ENCODE peak calls at places on chromosomes 5 and 9, in five cellular contexts. A is upper lobe of left lung, X is GM12878, E is Panc1, U is HCT116. L is an unnamed sample. For H3K9me3, the result is how much of the 10 kb centered on the place peaks cover.

GRCh38 chr5:149878371-149878770 is 66.2 kb downstream of the PDE6A start:
- ATAC-seq in X (no peak), U (no peak), E (peak), A (peak), L (no peak)

GRCh38 chr9:90423661-90424193 is 218.9 kb downstream of the DIRAS2 start:
- ATAC-seq in E (peak), U (peak), A (no peak), X (no peak), L (no peak)

GRCh38 chr5:30874234-30875034 is 319.1 kb upstream of the CDH6 start:
- ATAC-seq in A (no peak), E (no peak), U (no peak), X (no peak), L (no peak)

GRCh38 chr5:164614707-164615106 is 1109.3 kb downstream of the MAT2B start:
- ATAC-seq in A (no peak), E (no peak), X (no peak), U (no peak), L (no peak)

GRCh38 chr5:96871686-96872085 is 4.6 kb upstream of the ERAP2 start:
- ATAC-seq in X (no peak), U (no peak), E (no peak), A (no peak), L (no peak)

GRCh38 chr9:34958411-34958982 is 412 bp downstream of the PHF24 start:
- ATAC-seq in E (peak), X (no peak), U (no peak), A (no peak), L (peak)

GRCh38 chr9:105647595-105648349 is 14.5 kb upstream of the TAL2 start:
- ATAC-seq in U (no peak), E (no peak), X (no peak), A (no peak), L (no peak)

GRCh38 chr5:173283318-173284288 is 44.6 kb downstream of the STC2 start:
- ATAC-seq in E (peak), A (peak), X (peak), U (peak), L (peak)

GRCh38 chr9:32671333-32671732 is 35.9 kb upstream of the TAF1L start:
- ATAC-seq in E (no peak), A (no peak), U (no peak), X (no peak), L (no peak)

GRCh38 chr5:18967637-18968036 is 1020.4 kb downstream of the CDH18 start:
- ATAC-seq in E (no peak), U (no peak), X (no peak), A (no peak), L (no peak)

GRCh38 chr5:28975508-28975907 is 1937.1 kb upstream of the CDH9 start:
- ATAC-seq in U (no peak), A (no peak), E (no peak), X (no peak), L (no peak)

GRCh38 chr5:122129332-122129731 is at the start of gene ZNF474:
- ATAC-seq in A (no peak), U (no peak), X (no peak), E (peak), L (peak)

GRCh38 chr5:95216136-95216955 is 68.5 kb downstream of the MCTP1 start:
- ATAC-seq in A (no peak), U (no peak), E (no peak), X (no peak), L (no peak)

GRCh38 chr9:93057024-93057702 is 1.3 kb upstream of the SUSD3 start:
- ATAC-seq in U (no peak), E (no peak), X (no peak), A (no peak), L (no peak)

GRCh38 chr9:119005162-119005561 is 364.1 kb downstream of the BRINP1 start:
- ATAC-seq in A (no peak), X (no peak), U (no peak), E (no peak), L (no peak)

GRCh38 chr9:128048663-128049062 is 18.5 kb downstream of the NAIF1 start:
- ATAC-seq in A (no peak), X (peak), E (no peak), U (peak), L (no peak)

GRCh38 chr9:130905125-130905901 is 8.7 kb upstream of the QRFP start:
- ATAC-seq in A (no peak), U (no peak), X (peak), E (no peak), L (no peak)

GRCh38 chr9:130908129-130908877 is 11.7 kb upstream of the QRFP start:
- ATAC-seq in X (no peak), E (no peak), U (no peak), A (no peak), L (no peak)

GRCh38 chr9:130904070-130905044 is 7.7 kb upstream of the QRFP start:
- ATAC-seq in A (no peak), X (no peak), U (no peak), E (no peak), L (no peak)

GRCh38 chr9:130906727-130907416 is 10.3 kb upstream of the QRFP start:
- ATAC-seq in X (no peak), U (no peak), A (no peak), E (no peak), L (no peak)

GRCh38 chr9:130905902-130906726 is 9.5 kb upstream of the QRFP start:
- ATAC-seq in E (no peak), A (no peak), X (no peak), U (no peak), L (no peak)
- TF ChIP-seq CTCF in E (no peak), A (no peak), X (no peak), U (no peak), L (no peak)

GRCh38 chr5:178849316-178849715 is 10.4 kb upstream of the ZNF354B start:
- ATAC-seq in A (no peak), X (no peak), E (no peak), U (no peak), L (no peak)

GRCh38 chr5:178851951-178852350 is 7.8 kb upstream of the ZNF354B start:
- ATAC-seq in A (no peak), X (no peak), E (no peak), U (no peak), L (no peak)

GRCh38 chr5:178859625-178860521 is at the start of gene ZNF354B:
- ATAC-seq in X (peak), U (peak), E (peak), A (peak), L (peak)

DNA sequence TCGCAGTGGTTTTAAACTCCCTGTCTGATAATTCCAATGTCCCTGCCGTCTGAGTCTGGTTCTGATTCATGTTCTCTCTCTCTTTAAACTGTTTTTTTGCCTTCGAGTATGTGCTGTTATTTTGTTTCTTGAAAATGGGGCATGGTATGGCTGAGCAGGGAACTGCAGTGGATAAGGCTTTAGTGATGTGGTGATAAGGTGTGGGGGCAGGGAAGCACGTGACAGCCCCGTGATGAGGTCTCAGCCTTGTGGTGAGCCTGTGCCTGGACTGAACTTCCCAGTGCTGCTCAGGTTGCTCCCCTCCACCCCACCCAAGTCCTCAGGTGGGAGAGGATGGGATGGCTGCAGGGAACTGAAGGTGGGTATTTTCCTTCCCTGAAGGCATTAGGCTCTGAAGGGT is 5.5 kb upstream of the ZNF354B start:
- ATAC-seq in E (no peak), U (no peak), A (peak), X (no peak), L (no peak)
- H3K9me3 ChIP-seq in E (under half), U (under half), A (under half), X (under half), L (under half)

GRCh38 chr5:32908646-32909045 is 197.5 kb downstream of the NPR3 start:
- ATAC-seq in X (no peak), A (no peak), U (no peak), E (no peak), L (no peak)
- TF ChIP-seq POLR2AphosphoS5 in X (no peak), A (no peak), U (no peak), E (no peak), L (no peak)

GRCh38 chr5:133365738-133366137 is 246.6 kb downstream of the FSTL4 start:
- ATAC-seq in U (no peak), X (no peak), E (no peak), A (no peak), L (no peak)

GRCh38 chr5:133365326-133365725 is 247.0 kb downstream of the FSTL4 start:
- ATAC-seq in E (no peak), X (peak), U (no peak), A (no peak), L (no peak)

GRCh38 chr5:133367413-133367812 is 244.9 kb downstream of the FSTL4 start:
- ATAC-seq in U (no peak), X (no peak), A (no peak), E (no peak), L (no peak)

GRCh38 chr5:133366966-133367365 is 245.4 kb downstream of the FSTL4 start:
- ATAC-seq in X (no peak), U (no peak), E (no peak), A (no peak), L (no peak)

DNA sequence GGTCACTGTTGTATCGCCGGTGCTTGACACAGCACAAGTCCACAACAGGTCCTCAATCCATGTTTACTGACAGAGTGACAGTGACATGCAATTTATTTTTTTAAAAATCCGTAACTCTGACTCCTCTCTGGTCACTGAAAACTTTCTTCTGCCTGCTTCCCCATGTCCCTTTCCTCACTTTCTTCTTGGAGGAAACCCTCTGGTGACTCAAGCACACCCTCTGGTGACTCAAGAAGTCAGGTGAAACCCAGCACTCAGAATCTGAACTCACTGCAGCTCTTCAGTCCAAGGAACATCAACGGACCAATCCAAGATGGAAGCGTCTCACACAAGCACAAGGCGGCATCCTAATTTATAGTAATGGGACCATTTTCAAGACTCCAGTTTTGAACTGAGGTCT is 245.9 kb downstream of the FSTL4 start:
- ATAC-seq in A (no peak), X (no peak), E (no peak), U (no peak), L (no peak)
- TF ChIP-seq CTCF in A (no peak), X (no peak), E (no peak), U (no peak), L (no peak)

GRCh38 chr5:141383345-141383744 is 803 bp downstream of the PCDHGA7 start:
- ATAC-seq in A (no peak), U (no peak), E (no peak), X (no peak), L (no peak)
- H3K9me3 ChIP-seq in A (half or more), U (under half), E (under half), X (under half), L (under half)

GRCh38 chr5:178113141-178113787 is at the start of gene N4BP3:
- ATAC-seq in U (peak), X (peak), A (peak), E (peak), L (peak)
- TF ChIP-seq POLR2AphosphoS5 in U (peak), X (no peak), A (no peak), E (no peak), L (no peak)

L was measured in gastroesophageal sphincter.